ENCODE peak calls at places on chromosomes 16 and 17, in five cellular contexts. E is psoas muscle; W is CD8-positive, alpha-beta T cell; G is A549; R is left ventricle myocardium inferior. O is an unnamed sample. For H3K4me1, the result is how much of the 10 kb centered on the place peaks cover.

GRCh38 chr17:37025241-37025640 is 76.5 kb downstream of the AATF start:
- DNase-seq in R (no peak), G (no peak), E (no peak), W (no peak), O (no peak)

GRCh38 chr16:1485847-1486496 is 2.8 kb downstream of the PTX4 start:
- DNase-seq in W (no peak), G (no peak), E (no peak), R (no peak), O (no peak)

GRCh38 chr16:81293909-81294802 is 20.6 kb upstream of the GAN start:
- DNase-seq in E (no peak), R (no peak), G (no peak), W (no peak), O (no peak)

GRCh38 chr16:19173059-19173458 is 5.0 kb downstream of the SYT17 start:
- DNase-seq in W (no peak), G (no peak), E (no peak), R (no peak), O (no peak)

GRCh38 chr16:86089986-86090385 is 191.0 kb downstream of the IRF8 start:
- DNase-seq in G (no peak), W (no peak), R (no peak), E (no peak), O (no peak)

GRCh38 chr16:89779917-89780316 is 36.5 kb downstream of the FANCA start:
- DNase-seq in G (no peak), R (no peak), E (no peak), W (no peak), O (no peak)

GRCh38 chr17:44213403-44214229 is 5.9 kb downstream of the UBTF start:
- DNase-seq in W (no peak), E (peak), G (no peak), R (no peak), O (no peak)

GRCh38 chr17:39221572-39221971 is 4.2 kb downstream of the STAC2 start:
- DNase-seq in W (no peak), R (no peak), E (no peak), G (no peak), O (no peak)

GRCh38 chr17:47905221-47905733 is 9.2 kb downstream of the SP2 start:
- DNase-seq in W (no peak), E (peak), R (peak), G (no peak), O (peak)

GRCh38 chr17:28967240-28968135 is 16.2 kb upstream of the PHF12 start:
- DNase-seq in R (no peak), W (no peak), G (no peak), E (no peak), O (no peak)

GRCh38 chr17:15261063-15261817 is 3.9 kb downstream of the PMP22 start:
- DNase-seq in E (peak), W (no peak), G (peak), R (peak), O (no peak)

GRCh38 chr16:396605-397004 is 394 bp upstream of the NME4 start:
- DNase-seq in R (peak), E (peak), G (peak), W (no peak), O (no peak)

GRCh38 chr17:77327181-77327565 is 186.4 kb downstream of the SEC14L1 start:
- DNase-seq in E (no peak), R (no peak), G (no peak), W (no peak), O (no peak)

GRCh38 chr17:7688808-7689316 is 585 bp downstream of the WRAP53 start:
- DNase-seq in W (no peak), G (no peak), E (no peak), R (no peak), O (no peak)

GRCh38 chr17:15384142-15384803 is 42.9 kb upstream of the TEKT3 start:
- DNase-seq in R (peak), W (no peak), E (peak), G (no peak), O (peak)

GRCh38 chr17:60231234-60231633 is 81.5 kb downstream of the CA4 start:
- DNase-seq in R (no peak), G (peak), E (no peak), W (no peak), O (no peak)

GRCh38 chr16:2374644-2375043 is 34.1 kb upstream of the ABCA3 start:
- DNase-seq in E (no peak), W (no peak), R (no peak), G (no peak), O (no peak)

GRCh38 chr17:2936351-2936750 is 127.1 kb downstream of the OR1D5 start:
- DNase-seq in R (no peak), E (no peak), W (no peak), G (no peak), O (no peak)

GRCh38 chr16:27363797-27364196 is 38.2 kb upstream of the IL21R start:
- DNase-seq in W (no peak), E (no peak), R (no peak), G (no peak), O (no peak)

GRCh38 chr17:48149174-48150106 is 41.9 kb downstream of the SNX11 start:
- DNase-seq in R (no peak), G (no peak), E (no peak), W (no peak), O (no peak)

GRCh38 chr17:27989046-27989445 is 53.4 kb upstream of the NLK start:
- DNase-seq in R (no peak), W (no peak), G (no peak), E (no peak), O (no peak)

GRCh38 chr17:67659028-67659427 is 58.7 kb upstream of the NOL11 start:
- DNase-seq in G (no peak), R (no peak), W (no peak), E (no peak), O (no peak)

GRCh38 chr17:39527220-39527813 is 66.0 kb downstream of the CDK12 start:
- DNase-seq in W (no peak), E (no peak), R (no peak), G (no peak), O (no peak)

GRCh38 chr17:79841369-79842135 is 2.3 kb upstream of the CBX4 start:
- DNase-seq in G (no peak), W (no peak), R (no peak), E (no peak), O (no peak)

GRCh38 chr16:11183951-11184350 is 72.1 kb downstream of the SOCS1 start:
- DNase-seq in G (no peak), E (no peak), W (no peak), R (no peak), O (no peak)

GRCh38 chr17:5120036-5120435 is 4.2 kb downstream of the USP6 start:
- DNase-seq in E (no peak), G (no peak), R (no peak), W (no peak), O (peak)

GRCh38 chr16:47486856-47487255 is 25.7 kb downstream of the PHKB start:
- DNase-seq in R (no peak), W (no peak), E (no peak), G (no peak), O (no peak)

GRCh38 chr17:72955391-72956140 is 136.9 kb downstream of the SLC39A11 start:
- DNase-seq in R (no peak), G (no peak), E (no peak), W (no peak), O (no peak)

GRCh38 chr17:65750678-65751077 is 189.2 kb upstream of the AXIN2 start:
- DNase-seq in E (peak), R (peak), W (peak), G (peak), O (no peak)

GRCh38 chr17:81491193-81491592 is 21.4 kb downstream of the ACTG1 start:
- DNase-seq in G (no peak), W (no peak), R (no peak), E (no peak), O (no peak)

GRCh38 chr16:2008009-2008526 is 1.6 kb downstream of the ZNF598 start:
- DNase-seq in G (no peak), E (peak), W (no peak), R (peak), O (no peak)

GRCh38 chr16:4377573-4378146 is 6.0 kb downstream of the VASN start:
- DNase-seq in R (no peak), W (no peak), E (no peak), G (no peak), O (peak)

GRCh38 chr17:65022751-65023421 is 33.7 kb downstream of the GNA13 start:
- DNase-seq in R (no peak), G (peak), W (no peak), E (no peak), O (no peak)

GRCh38 chr16:8948831-8949230 is 14.9 kb downstream of the USP7 start:
- DNase-seq in W (no peak), R (no peak), G (no peak), E (no peak), O (no peak)

GRCh38 chr16:31071861-31072260 is 2.2 kb downstream of the ZNF668 start:
- DNase-seq in E (no peak), W (no peak), R (no peak), G (no peak), O (no peak)

DNA sequence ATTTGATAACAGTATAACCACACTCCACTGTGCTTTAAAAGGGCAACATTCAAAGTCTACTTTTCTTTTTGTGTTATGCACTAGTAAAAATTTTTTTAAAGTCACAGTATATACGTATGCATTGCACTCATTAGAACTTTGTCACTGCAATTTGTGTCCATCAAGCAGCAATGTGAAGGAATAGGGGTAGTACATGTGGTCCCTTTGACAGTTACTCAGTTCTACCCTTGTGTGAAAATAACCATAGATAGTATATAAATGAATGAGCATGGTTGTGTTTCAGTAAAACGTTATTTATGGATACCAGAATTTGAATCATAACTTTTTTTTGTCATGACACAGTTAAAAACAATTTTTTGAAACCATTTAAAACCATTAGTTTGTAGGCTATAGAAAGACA is 30.7 kb downstream of the NFATC3 start:
- DNase-seq in R (no peak), G (no peak), E (no peak), W (no peak), O (no peak)
- H3K4me1 ChIP-seq in R (under half), G (under half), E (under half), W (half or more), O (under half)

GRCh38 chr16:84726079-84726669 is 26.4 kb downstream of the USP10 start:
- DNase-seq in R (peak), E (peak), G (peak), W (peak), O (peak)

GRCh38 chr16:84722068-84722467 is 22.3 kb downstream of the USP10 start:
- DNase-seq in E (no peak), R (no peak), G (no peak), W (no peak), O (no peak)

GRCh38 chr16:84726670-84727467 is 27.1 kb downstream of the USP10 start:
- DNase-seq in W (no peak), R (peak), G (no peak), E (no peak), O (no peak)

GRCh38 chr16:84725481-84726078 is 25.8 kb downstream of the USP10 start:
- DNase-seq in R (no peak), E (no peak), G (no peak), W (no peak), O (no peak)

GRCh38 chr16:84724619-84725307 is 25.0 kb downstream of the USP10 start:
- DNase-seq in R (no peak), E (no peak), G (no peak), W (no peak), O (no peak)
- H3K4me3 ChIP-seq in R (no peak), E (no peak), G (no peak), W (no peak), O (no peak)

GRCh38 chr16:72021043-72021442 is 12.5 kb downstream of the DHODH start:
- DNase-seq in R (no peak), G (no peak), E (no peak), W (no peak), O (peak)

GRCh38 chr16:72027669-72028378 is 19.3 kb downstream of the DHODH start:
- DNase-seq in G (no peak), E (no peak), R (no peak), W (no peak), O (no peak)

GRCh38 chr16:72025404-72026114 is 17.0 kb downstream of the DHODH start:
- DNase-seq in E (no peak), W (no peak), G (no peak), R (no peak), O (no peak)

GRCh38 chr16:72023962-72024361 is 15.4 kb downstream of the DHODH start:
- DNase-seq in W (no peak), R (no peak), G (no peak), E (no peak), O (no peak)

GRCh38 chr16:72024862-72025382 is 16.4 kb downstream of the DHODH start:
- DNase-seq in E (no peak), G (no peak), R (no peak), W (no peak), O (no peak)
- H3K4me1 ChIP-seq in E (under half), G (under half), R (under half), W (under half), O (under half)

DNA sequence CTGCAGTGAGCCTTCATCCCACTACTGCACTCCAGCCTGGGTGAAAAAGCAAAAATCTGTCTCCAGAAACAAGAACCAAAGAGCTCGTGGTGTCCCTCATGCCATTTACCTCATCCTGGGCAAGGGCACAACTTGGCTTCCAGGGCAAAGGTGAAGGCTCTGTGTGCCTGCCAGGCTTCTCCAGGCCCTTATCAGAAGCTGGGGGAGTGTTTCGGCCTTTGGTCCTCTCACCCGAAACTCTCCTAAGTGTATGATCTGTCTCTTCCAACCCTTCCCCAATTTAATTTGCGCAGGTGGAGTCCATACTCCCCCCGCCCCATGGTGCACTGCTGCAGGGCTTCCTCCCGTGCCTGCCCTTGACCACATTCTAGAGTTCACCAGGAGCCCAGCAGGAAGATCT is 1.1 kb downstream of the CES2 start:
- DNase-seq in G (no peak), W (no peak), E (peak), R (peak), O (no peak)
- H3K4me3 ChIP-seq in G (no peak), W (no peak), E (peak), R (peak), O (no peak)

DNA sequence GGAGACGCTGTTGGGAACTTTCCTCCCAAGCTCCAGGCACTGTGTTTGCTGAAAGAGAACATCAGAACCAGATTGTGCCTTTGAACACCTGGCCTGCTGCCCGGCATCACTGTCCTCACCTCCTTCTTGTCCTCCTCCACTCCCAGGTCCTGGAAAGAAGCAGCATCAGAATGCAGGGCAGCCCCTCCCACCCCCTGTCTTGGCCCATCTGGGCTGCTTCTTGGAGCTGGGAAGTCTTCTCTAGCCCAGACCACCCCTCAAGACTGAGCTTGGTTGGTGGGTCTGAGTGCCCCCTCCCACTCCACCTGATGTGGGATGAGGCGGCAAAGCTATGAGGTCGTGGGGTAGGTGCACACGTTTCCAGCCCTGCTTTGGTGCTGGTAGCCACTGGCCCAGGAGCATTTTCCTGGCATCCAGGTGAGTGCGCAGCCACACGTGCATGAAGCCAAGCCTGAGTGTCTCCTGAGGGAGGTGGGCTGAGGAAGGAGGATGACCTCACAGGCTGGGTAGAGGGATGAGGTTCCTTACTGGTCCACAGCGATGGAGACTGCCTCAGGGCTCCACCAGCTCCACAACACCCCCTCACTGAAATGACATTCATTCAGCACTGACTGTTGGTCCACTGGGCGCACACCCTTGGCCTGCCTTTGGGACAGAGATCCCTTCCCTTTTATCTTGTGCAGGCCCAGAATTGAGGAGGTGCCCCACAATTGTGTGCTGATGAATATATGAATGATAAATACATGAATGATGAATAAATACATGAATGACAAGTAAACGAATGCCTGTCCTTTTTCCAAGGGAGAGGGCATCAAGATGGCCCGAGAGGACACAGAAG is 6.0 kb downstream of the CCR7 start:
- DNase-seq in W (no peak), R (no peak), G (no peak), E (peak), O (peak)
- H3K4me1 ChIP-seq in W (half or more), R (half or more), G (half or more), E (under half), O (under half)

GRCh38 chr16:49833055-49833454 is 22.9 kb downstream of the ZNF423 start:
- DNase-seq in G (no peak), W (no peak), E (peak), R (peak), O (peak)
- H3K4me3 ChIP-seq in G (no peak), W (no peak), E (peak), R (peak), O (no peak)